ENCODE peak calls at places on chromosomes 4 and X, in seven cellular contexts. One of them, this sample, is unnamed.

GRCh38 chrX:3250946-3251345 is 95.5 kb downstream of the MXRA5 start:
- DNase-seq in dorsolateral prefrontal cortex: no peak
- DNase-seq in aorta: no peak
- DNase-seq in HCT116: no peak
- DNase-seq in OCI-LY7: no peak
- DNase-seq in fibroblast of lung: peak
- DNase-seq in hepatocyte: no peak
- DNase-seq in this sample: no peak

GRCh38 chr4:54659213-54660144 is 1.7 kb downstream of the KIT start:
- DNase-seq in dorsolateral prefrontal cortex: no peak
- DNase-seq in aorta: no peak
- DNase-seq in HCT116: no peak
- DNase-seq in OCI-LY7: no peak
- DNase-seq in fibroblast of lung: peak
- DNase-seq in hepatocyte: peak
- DNase-seq in this sample: no peak

GRCh38 chr4:138816883-138817282 is 198.7 kb upstream of the NOCT start:
- DNase-seq in dorsolateral prefrontal cortex: no peak
- DNase-seq in aorta: no peak
- DNase-seq in HCT116: no peak
- DNase-seq in OCI-LY7: no peak
- DNase-seq in fibroblast of lung: no peak
- DNase-seq in hepatocyte: peak
- DNase-seq in this sample: no peak

GRCh38 chr4:183181081-183181480 is 82.0 kb downstream of the WWC2 start:
- DNase-seq in dorsolateral prefrontal cortex: no peak
- DNase-seq in aorta: no peak
- DNase-seq in HCT116: no peak
- DNase-seq in OCI-LY7: no peak
- DNase-seq in fibroblast of lung: no peak
- DNase-seq in hepatocyte: no peak
- DNase-seq in this sample: no peak

GRCh38 chr4:158350161-158350560 is 139.9 kb downstream of the TMEM144 start:
- DNase-seq in dorsolateral prefrontal cortex: no peak
- DNase-seq in aorta: no peak
- DNase-seq in HCT116: no peak
- DNase-seq in OCI-LY7: no peak
- DNase-seq in fibroblast of lung: no peak
- DNase-seq in hepatocyte: no peak
- DNase-seq in this sample: no peak

GRCh38 chrX:108537005-108537404 is 97.4 kb downstream of the COL4A5 start:
- DNase-seq in dorsolateral prefrontal cortex: no peak
- DNase-seq in aorta: no peak
- DNase-seq in HCT116: peak
- DNase-seq in OCI-LY7: peak
- DNase-seq in fibroblast of lung: peak
- DNase-seq in hepatocyte: peak
- DNase-seq in this sample: no peak

GRCh38 chrX:118745570-118745969 is 18.2 kb downstream of the IL13RA1 start:
- DNase-seq in dorsolateral prefrontal cortex: no peak
- DNase-seq in aorta: no peak
- DNase-seq in HCT116: no peak
- DNase-seq in OCI-LY7: no peak
- DNase-seq in fibroblast of lung: peak
- DNase-seq in hepatocyte: no peak
- DNase-seq in this sample: no peak

GRCh38 chr4:141246243-141246642 is 25.5 kb downstream of the ZNF330 start:
- DNase-seq in dorsolateral prefrontal cortex: no peak
- DNase-seq in aorta: no peak
- DNase-seq in HCT116: no peak
- DNase-seq in OCI-LY7: no peak
- DNase-seq in fibroblast of lung: peak
- DNase-seq in hepatocyte: no peak
- DNase-seq in this sample: no peak

GRCh38 chrX:9627827-9628406 is 137.7 kb downstream of the GPR143 start:
- DNase-seq in dorsolateral prefrontal cortex: no peak
- DNase-seq in aorta: no peak
- DNase-seq in HCT116: no peak
- DNase-seq in OCI-LY7: no peak
- DNase-seq in fibroblast of lung: peak
- DNase-seq in hepatocyte: no peak
- DNase-seq in this sample: no peak

GRCh38 chr4:180456928-180457327 is 1786.3 kb upstream of the TENM3 start:
- DNase-seq in dorsolateral prefrontal cortex: no peak
- DNase-seq in aorta: no peak
- DNase-seq in HCT116: no peak
- DNase-seq in OCI-LY7: no peak
- DNase-seq in fibroblast of lung: no peak
- DNase-seq in hepatocyte: no peak
- DNase-seq in this sample: no peak

DNA sequence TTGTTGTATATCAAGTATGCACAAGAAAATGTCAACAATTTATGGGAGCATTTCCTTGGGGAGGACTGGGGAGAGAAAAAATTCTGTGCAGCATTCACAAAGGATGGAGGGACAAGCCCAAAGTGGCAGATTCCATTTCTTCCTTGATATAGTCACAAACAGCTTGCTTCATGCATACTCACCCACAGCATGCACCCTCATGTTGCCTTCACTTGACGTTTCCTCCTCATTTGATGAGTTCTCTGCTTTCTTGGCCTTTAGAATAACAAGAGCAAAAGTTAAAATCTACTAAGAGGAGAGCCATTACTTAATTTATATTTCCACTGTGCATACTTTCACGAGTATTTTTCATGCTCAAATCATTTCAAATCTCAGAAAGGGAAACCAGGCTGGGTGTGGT is 37.7 kb downstream of the SPARCL1 start:
- DNase-seq in dorsolateral prefrontal cortex: no peak
- DNase-seq in aorta: no peak
- DNase-seq in HCT116: no peak
- DNase-seq in OCI-LY7: no peak
- DNase-seq in fibroblast of lung: no peak
- DNase-seq in hepatocyte: no peak
- DNase-seq in this sample: no peak
- H3K4me3 ChIP-seq in dorsolateral prefrontal cortex: no peak
- H3K4me3 ChIP-seq in aorta: no peak
- H3K4me3 ChIP-seq in HCT116: no peak
- H3K4me3 ChIP-seq in OCI-LY7: no peak
- H3K4me3 ChIP-seq in fibroblast of lung: no peak
- H3K4me3 ChIP-seq in hepatocyte: no peak
- H3K4me3 ChIP-seq in this sample: no peak

GRCh38 chr4:89283975-89284556 is 23.5 kb downstream of the GPRIN3 start:
- DNase-seq in dorsolateral prefrontal cortex: no peak
- DNase-seq in aorta: no peak
- DNase-seq in HCT116: no peak
- DNase-seq in OCI-LY7: no peak
- DNase-seq in fibroblast of lung: no peak
- DNase-seq in hepatocyte: no peak
- DNase-seq in this sample: no peak
- H3K27ac ChIP-seq in dorsolateral prefrontal cortex: no peak
- H3K27ac ChIP-seq in aorta: no peak
- H3K27ac ChIP-seq in HCT116: no peak
- H3K27ac ChIP-seq in OCI-LY7: no peak
- H3K27ac ChIP-seq in fibroblast of lung: no peak
- H3K27ac ChIP-seq in hepatocyte: no peak
- H3K27ac ChIP-seq in this sample: peak

DNA sequence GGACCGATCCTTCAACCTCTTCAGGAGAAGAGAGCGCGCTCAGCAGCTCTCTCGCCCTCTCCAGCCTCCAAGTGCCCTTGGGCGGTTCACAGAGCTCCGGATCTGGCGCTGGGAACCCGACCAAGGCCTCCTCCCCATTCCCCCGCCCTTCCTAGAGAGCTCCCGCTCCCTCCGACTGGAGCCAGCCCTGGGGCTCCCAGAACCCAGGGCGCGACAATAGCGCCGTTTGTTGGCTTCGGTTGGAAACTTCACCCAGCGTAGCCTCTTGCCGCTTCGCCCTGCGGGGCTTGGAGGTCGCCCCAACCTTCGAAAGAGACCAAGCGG is 3.1 kb upstream of the SOX3 start:
- DNase-seq in dorsolateral prefrontal cortex: peak
- DNase-seq in aorta: no peak
- DNase-seq in HCT116: no peak
- DNase-seq in OCI-LY7: no peak
- DNase-seq in fibroblast of lung: no peak
- DNase-seq in hepatocyte: peak
- DNase-seq in this sample: peak
- H3K4me3 ChIP-seq in dorsolateral prefrontal cortex: peak
- H3K4me3 ChIP-seq in aorta: no peak
- H3K4me3 ChIP-seq in HCT116: no peak
- H3K4me3 ChIP-seq in OCI-LY7: no peak
- H3K4me3 ChIP-seq in fibroblast of lung: no peak
- H3K4me3 ChIP-seq in hepatocyte: no peak
- H3K4me3 ChIP-seq in this sample: no peak

GRCh38 chr4:38152305-38152704 is 192.1 kb downstream of the PTTG2 start:
- DNase-seq in dorsolateral prefrontal cortex: no peak
- DNase-seq in aorta: no peak
- DNase-seq in HCT116: no peak
- DNase-seq in OCI-LY7: no peak
- DNase-seq in fibroblast of lung: no peak
- DNase-seq in hepatocyte: no peak
- DNase-seq in this sample: no peak

GRCh38 chr4:38152721-38153412 is 192.7 kb downstream of the PTTG2 start:
- DNase-seq in dorsolateral prefrontal cortex: no peak
- DNase-seq in aorta: no peak
- DNase-seq in HCT116: no peak
- DNase-seq in OCI-LY7: no peak
- DNase-seq in fibroblast of lung: no peak
- DNase-seq in hepatocyte: no peak
- DNase-seq in this sample: no peak

GRCh38 chr4:38154681-38155588 is 194.7 kb downstream of the PTTG2 start:
- DNase-seq in dorsolateral prefrontal cortex: no peak
- DNase-seq in aorta: no peak
- DNase-seq in HCT116: no peak
- DNase-seq in OCI-LY7: peak
- DNase-seq in fibroblast of lung: no peak
- DNase-seq in hepatocyte: no peak
- DNase-seq in this sample: peak

GRCh38 chr4:38155589-38156294 is 195.5 kb downstream of the PTTG2 start:
- DNase-seq in dorsolateral prefrontal cortex: no peak
- DNase-seq in aorta: no peak
- DNase-seq in HCT116: no peak
- DNase-seq in OCI-LY7: no peak
- DNase-seq in fibroblast of lung: no peak
- DNase-seq in hepatocyte: no peak
- DNase-seq in this sample: no peak

DNA sequence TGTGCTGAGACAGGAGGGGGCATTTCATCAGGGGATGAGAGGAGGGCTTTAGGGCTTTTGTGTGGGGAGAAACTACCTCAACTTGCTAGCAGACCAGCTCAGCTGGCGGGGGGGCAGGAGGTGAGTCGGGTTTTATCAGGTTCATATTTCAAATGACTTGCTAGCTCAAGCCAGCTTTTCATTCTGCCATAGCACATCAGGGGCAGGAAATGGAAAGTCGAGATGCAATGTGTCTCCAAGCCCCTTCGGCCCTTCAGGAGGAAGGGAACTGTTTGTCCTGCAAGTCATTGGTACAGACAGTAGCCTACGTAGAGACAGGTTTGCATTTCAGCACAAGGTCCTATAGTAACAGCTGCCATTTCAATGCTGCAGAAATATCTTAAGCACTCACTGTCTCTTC is 194.1 kb downstream of the PTTG2 start:
- DNase-seq in dorsolateral prefrontal cortex: no peak
- DNase-seq in aorta: no peak
- DNase-seq in HCT116: no peak
- DNase-seq in OCI-LY7: no peak
- DNase-seq in fibroblast of lung: no peak
- DNase-seq in hepatocyte: no peak
- DNase-seq in this sample: no peak
- H3K27ac ChIP-seq in dorsolateral prefrontal cortex: no peak
- H3K27ac ChIP-seq in aorta: no peak
- H3K27ac ChIP-seq in HCT116: peak
- H3K27ac ChIP-seq in OCI-LY7: no peak
- H3K27ac ChIP-seq in fibroblast of lung: no peak
- H3K27ac ChIP-seq in hepatocyte: no peak
- H3K27ac ChIP-seq in this sample: no peak

DNA sequence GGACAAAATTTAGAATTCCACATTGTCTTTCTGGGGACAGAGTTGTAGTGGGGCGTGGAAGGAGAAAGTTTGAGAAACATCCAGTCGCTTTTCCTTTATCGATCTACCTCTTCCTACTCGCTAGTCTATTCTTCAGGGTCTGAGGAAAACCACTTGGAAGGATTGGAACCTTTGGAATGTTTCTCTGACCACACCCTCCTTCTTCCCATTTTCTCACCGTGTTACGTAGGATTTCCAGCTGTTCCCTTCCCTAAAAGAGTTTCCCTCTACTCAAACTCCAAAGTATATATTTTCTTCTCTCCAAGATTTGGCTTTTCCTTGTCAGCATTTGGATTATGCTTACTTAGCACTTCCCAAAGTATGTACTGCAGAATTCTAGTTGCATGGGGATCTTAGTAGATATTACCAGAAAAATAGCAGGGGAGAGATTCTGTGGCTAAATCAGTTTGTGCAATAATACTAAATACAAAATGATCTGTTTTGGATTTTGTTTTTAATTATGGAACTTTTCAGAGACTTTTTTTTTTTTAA is 4.9 kb downstream of the ENPEP start:
- DNase-seq in dorsolateral prefrontal cortex: no peak
- DNase-seq in aorta: no peak
- DNase-seq in HCT116: no peak
- DNase-seq in OCI-LY7: no peak
- DNase-seq in fibroblast of lung: peak
- DNase-seq in hepatocyte: no peak
- DNase-seq in this sample: no peak
- H3K4me3 ChIP-seq in dorsolateral prefrontal cortex: no peak
- H3K4me3 ChIP-seq in aorta: no peak
- H3K4me3 ChIP-seq in HCT116: no peak
- H3K4me3 ChIP-seq in OCI-LY7: no peak
- H3K4me3 ChIP-seq in fibroblast of lung: no peak
- H3K4me3 ChIP-seq in hepatocyte: no peak
- H3K4me3 ChIP-seq in this sample: no peak

DNA sequence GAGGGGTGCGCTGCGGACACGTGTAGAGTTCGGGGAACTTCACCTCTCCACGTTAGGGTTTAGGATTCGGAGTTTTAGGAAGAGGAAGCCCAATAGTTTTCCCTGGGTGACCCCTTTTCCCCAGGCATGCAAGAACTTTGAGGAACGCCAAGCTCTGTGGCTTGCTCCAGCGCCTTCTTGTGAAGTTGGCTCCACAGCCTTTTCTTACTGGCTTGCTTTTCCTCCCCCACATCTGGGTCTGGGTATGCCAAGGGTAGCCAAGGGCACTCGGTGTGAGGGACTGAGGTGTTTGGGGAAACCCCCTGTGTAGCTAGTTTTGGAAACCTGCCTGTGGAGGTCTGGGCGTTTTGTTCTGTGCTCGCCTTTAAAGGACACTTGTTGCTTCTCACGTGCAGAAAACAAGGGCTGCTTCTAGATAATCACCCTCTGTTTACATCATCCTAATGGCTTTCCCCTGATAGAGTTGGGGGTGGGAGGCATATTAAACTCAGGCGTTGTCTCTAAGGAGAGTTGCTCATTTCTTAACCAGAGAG is 746 bp downstream of the EDNRA start:
- DNase-seq in dorsolateral prefrontal cortex: no peak
- DNase-seq in aorta: no peak
- DNase-seq in HCT116: no peak
- DNase-seq in OCI-LY7: no peak
- DNase-seq in fibroblast of lung: peak
- DNase-seq in hepatocyte: peak
- DNase-seq in this sample: peak
- H3K27ac ChIP-seq in dorsolateral prefrontal cortex: no peak
- H3K27ac ChIP-seq in aorta: peak
- H3K27ac ChIP-seq in HCT116: no peak
- H3K27ac ChIP-seq in OCI-LY7: no peak
- H3K27ac ChIP-seq in fibroblast of lung: peak
- H3K27ac ChIP-seq in hepatocyte: peak
- H3K27ac ChIP-seq in this sample: peak

GRCh38 chrX:51614353-51614752 is 4.4 kb downstream of the CENPVL3 start:
- DNase-seq in dorsolateral prefrontal cortex: no peak
- DNase-seq in aorta: no peak
- DNase-seq in HCT116: peak
- DNase-seq in OCI-LY7: peak
- DNase-seq in fibroblast of lung: peak
- DNase-seq in hepatocyte: peak
- DNase-seq in this sample: no peak
- H3K4me3 ChIP-seq in dorsolateral prefrontal cortex: no peak
- H3K4me3 ChIP-seq in aorta: no peak
- H3K4me3 ChIP-seq in HCT116: no peak
- H3K4me3 ChIP-seq in OCI-LY7: no peak
- H3K4me3 ChIP-seq in fibroblast of lung: no peak
- H3K4me3 ChIP-seq in hepatocyte: no peak
- H3K4me3 ChIP-seq in this sample: no peak